ENCODE peak calls at places on chromosome 7, in six cellular contexts. R, J, Y, P, E and H are unnamed samples.

GRCh38 chr7:126924477-126924876 is 328.3 kb downstream of the GRM8 start:
- DNase-seq in J (no peak), E (no peak), P (no peak), R (no peak), Y (no peak), H (no peak)

GRCh38 chr7:95205821-95206220 is 118.5 kb downstream of the PON1 start:
- DNase-seq in E (no peak), Y (no peak), R (no peak), J (no peak), P (no peak), H (no peak)

GRCh38 chr7:106216517-106217088 is 68.2 kb downstream of the NAMPT start:
- DNase-seq in J (no peak), Y (no peak), P (no peak), R (no peak), E (peak), H (no peak)

GRCh38 chr7:8175929-8176369 is 86.0 kb downstream of the ICA1 start:
- DNase-seq in R (no peak), E (no peak), J (peak), Y (no peak), P (no peak), H (no peak)

GRCh38 chr7:156585025-156585648 is 55.4 kb upstream of the RNF32 start:
- DNase-seq in J (no peak), P (no peak), Y (no peak), E (no peak), R (peak), H (no peak)

GRCh38 chr7:32890553-32891045 is 961 bp downstream of the KBTBD2 start:
- DNase-seq in J (peak), P (peak), Y (no peak), E (no peak), R (no peak), H (peak)

GRCh38 chr7:148662646-148663045 is 36.1 kb upstream of the CUL1 start:
- DNase-seq in Y (no peak), J (no peak), R (peak), P (no peak), E (no peak), H (no peak)

GRCh38 chr7:14902589-14902963 is at the start of gene DGKB:
- DNase-seq in E (no peak), P (no peak), J (no peak), R (peak), Y (no peak), H (no peak)

GRCh38 chr7:28853150-28853549 is 105.0 kb downstream of the TRIL start:
- DNase-seq in E (no peak), R (no peak), Y (no peak), J (no peak), P (no peak), H (no peak)

GRCh38 chr7:151416135-151416740 is 6.4 kb upstream of the WDR86 start:
- DNase-seq in J (no peak), R (no peak), Y (no peak), E (no peak), P (no peak), H (no peak)

GRCh38 chr7:123070702-123071286 is 75.3 kb upstream of the TAS2R16 start:
- DNase-seq in Y (no peak), E (no peak), R (no peak), P (no peak), J (peak), H (no peak)

GRCh38 chr7:158424531-158424930 is 163.1 kb downstream of the PTPRN2 start:
- DNase-seq in E (no peak), Y (no peak), J (no peak), R (no peak), P (no peak), H (no peak)

GRCh38 chr7:128899392-128899791 is 11.1 kb downstream of the KCP start:
- DNase-seq in P (no peak), R (no peak), J (no peak), E (no peak), Y (no peak), H (no peak)

GRCh38 chr7:157689269-157690057 is 352.7 kb downstream of the DNAJB6 start:
- DNase-seq in Y (no peak), E (no peak), J (no peak), P (no peak), R (peak), H (no peak)

GRCh38 chr7:7177044-7177517 is 5.3 kb upstream of the C1GALT1 start:
- DNase-seq in R (no peak), P (no peak), Y (no peak), E (no peak), J (peak), H (no peak)

GRCh38 chr7:30469303-30469702 is 9.3 kb downstream of the NOD1 start:
- DNase-seq in Y (no peak), R (peak), E (no peak), J (peak), P (no peak), H (no peak)

GRCh38 chr7:140659727-140660396 is 12.9 kb upstream of the ADCK2 start:
- DNase-seq in Y (no peak), J (no peak), R (no peak), E (no peak), P (no peak), H (no peak)

GRCh38 chr7:102412548-102412947 is 16.4 kb downstream of the PRKRIP1 start:
- DNase-seq in Y (no peak), J (no peak), E (peak), R (peak), P (no peak), H (no peak)

GRCh38 chr7:150978136-150978789 is at the start of gene KCNH2:
- DNase-seq in J (no peak), R (peak), P (no peak), E (peak), Y (no peak), H (no peak)

GRCh38 chr7:139494835-139495568 is 11.5 kb upstream of the KLRG2 start:
- DNase-seq in R (no peak), J (no peak), E (no peak), P (peak), Y (peak), H (peak)

GRCh38 chr7:10708447-10708846 is 265.2 kb upstream of the PHF14 start:
- DNase-seq in Y (no peak), E (no peak), P (no peak), J (peak), R (no peak), H (no peak)

GRCh38 chr7:128913856-128914565 is 3.5 kb upstream of the KCP start:
- DNase-seq in Y (no peak), J (no peak), R (peak), E (no peak), P (no peak), H (no peak)

GRCh38 chr7:25911738-25912607 is 240.0 kb upstream of the NFE2L3 start:
- DNase-seq in J (no peak), E (no peak), P (no peak), Y (no peak), R (no peak), H (no peak)

GRCh38 chr7:6161463-6162330 is 110.7 kb downstream of the CYTH3 start:
- DNase-seq in E (no peak), J (no peak), Y (no peak), P (no peak), R (no peak), H (no peak)

GRCh38 chr7:22457471-22457870 is 42.5 kb downstream of the STEAP1B start:
- DNase-seq in J (no peak), R (no peak), P (no peak), Y (no peak), E (no peak), H (no peak)

GRCh38 chr7:18393465-18394118 is 102.0 kb upstream of the HDAC9 start:
- DNase-seq in J (no peak), E (no peak), P (no peak), R (no peak), Y (no peak), H (no peak)

GRCh38 chr7:76515999-76516443 is 5.7 kb downstream of the UPK3B start:
- DNase-seq in E (peak), P (no peak), R (no peak), J (peak), Y (peak), H (peak)

GRCh38 chr7:22801907-22802306 is 20.7 kb downstream of the TOMM7 start:
- DNase-seq in Y (no peak), J (peak), R (no peak), E (no peak), P (no peak), H (no peak)

GRCh38 chr7:28272461-28272877 is 91.9 kb upstream of the JAZF1 start:
- DNase-seq in R (no peak), E (peak), J (no peak), P (no peak), Y (no peak), H (no peak)

GRCh38 chr7:30255096-30255769 is 29.2 kb upstream of the ZNRF2 start:
- DNase-seq in P (no peak), E (no peak), J (peak), Y (no peak), R (no peak), H (no peak)

GRCh38 chr7:4789194-4790077 is 14.0 kb downstream of the AP5Z1 start:
- DNase-seq in E (no peak), R (no peak), Y (no peak), J (no peak), P (no peak), H (no peak)

GRCh38 chr7:41885748-41886147 is 182.9 kb upstream of the INHBA start:
- DNase-seq in E (no peak), P (no peak), J (no peak), Y (no peak), R (no peak), H (no peak)

GRCh38 chr7:125484755-125485154 is 555.1 kb upstream of the POT1 start:
- DNase-seq in E (no peak), J (no peak), P (no peak), Y (no peak), R (no peak), H (no peak)

GRCh38 chr7:28666144-28666543 is 253.8 kb downstream of the CREB5 start:
- DNase-seq in Y (no peak), J (no peak), E (no peak), R (no peak), P (no peak), H (no peak)

GRCh38 chr7:33873518-33873917 is 31.8 kb upstream of the BMPER start:
- DNase-seq in E (no peak), R (no peak), P (no peak), Y (no peak), J (no peak), H (no peak)

GRCh38 chr7:2621061-2621828 is 10.5 kb upstream of the TTYH3 start:
- DNase-seq in R (peak), Y (no peak), J (no peak), P (no peak), E (peak), H (no peak)
- TF ChIP-seq POLR2AphosphoS5 in R (no peak), Y (no peak), J (no peak), P (no peak), E (no peak), H (no peak)

DNA sequence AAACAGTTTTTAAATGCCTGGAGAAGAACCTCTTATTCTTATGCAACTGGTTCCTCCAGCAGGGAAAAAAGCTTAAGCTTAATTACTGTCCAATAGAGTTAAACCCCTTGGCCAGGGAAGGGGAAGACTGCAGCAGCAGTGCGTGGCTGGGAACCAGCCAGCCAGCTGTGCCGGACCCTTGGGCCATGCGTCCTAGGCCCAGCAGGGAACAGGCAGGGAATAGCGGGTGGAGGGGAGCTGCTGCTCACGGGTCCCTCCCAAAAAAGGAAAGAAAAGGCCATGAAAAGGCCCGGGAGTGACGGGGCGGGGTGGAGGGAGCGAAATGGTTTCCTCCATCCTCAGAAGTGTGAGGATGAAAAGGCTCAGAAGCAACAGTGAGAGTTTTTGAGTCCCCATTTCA is 35.2 kb upstream of the HECW1 start:
- DNase-seq in R (no peak), J (no peak), P (no peak), E (no peak), Y (no peak), H (no peak)
- TF ChIP-seq TAF1 in R (no peak), J (no peak), P (no peak), E (no peak), Y (no peak), H (no peak)

GRCh38 chr7:1745576-1746490 is 75.8 kb downstream of the ELFN1 start:
- DNase-seq in E (no peak), Y (no peak), J (no peak), P (no peak), R (no peak), H (no peak)

GRCh38 chr7:1747004-1747801 is 77.1 kb downstream of the ELFN1 start:
- DNase-seq in E (no peak), Y (no peak), R (no peak), P (no peak), J (no peak), H (no peak)

GRCh38 chr7:1745018-1745532 is 75.0 kb downstream of the ELFN1 start:
- DNase-seq in E (no peak), J (no peak), Y (no peak), P (no peak), R (no peak), H (no peak)

GRCh38 chr7:1748076-1748750 is 78.1 kb downstream of the ELFN1 start:
- DNase-seq in Y (no peak), R (no peak), P (no peak), E (no peak), J (no peak), H (no peak)

GRCh38 chr7:1746491-1746975 is 76.5 kb downstream of the ELFN1 start:
- DNase-seq in J (no peak), P (no peak), R (no peak), E (no peak), Y (no peak), H (no peak)
- TF ChIP-seq POLR2A in J (no peak), P (no peak), R (no peak), E (no peak), Y (no peak), H (no peak)

GRCh38 chr7:100064162-100064561 is 14.6 kb downstream of the ZSCAN21 start:
- DNase-seq in E (no peak), P (no peak), J (no peak), Y (no peak), R (no peak), H (no peak)

GRCh38 chr7:100061518-100062193 is 12.1 kb downstream of the ZSCAN21 start:
- DNase-seq in Y (no peak), E (peak), J (no peak), P (no peak), R (no peak), H (no peak)

GRCh38 chr7:100063376-100063775 is 13.8 kb downstream of the ZSCAN21 start:
- DNase-seq in E (no peak), R (no peak), Y (no peak), P (no peak), J (no peak), H (no peak)

GRCh38 chr7:100066953-100067352 is 14.6 kb downstream of the ZNF3 start:
- DNase-seq in E (no peak), Y (no peak), R (no peak), P (no peak), J (no peak), H (no peak)

DNA sequence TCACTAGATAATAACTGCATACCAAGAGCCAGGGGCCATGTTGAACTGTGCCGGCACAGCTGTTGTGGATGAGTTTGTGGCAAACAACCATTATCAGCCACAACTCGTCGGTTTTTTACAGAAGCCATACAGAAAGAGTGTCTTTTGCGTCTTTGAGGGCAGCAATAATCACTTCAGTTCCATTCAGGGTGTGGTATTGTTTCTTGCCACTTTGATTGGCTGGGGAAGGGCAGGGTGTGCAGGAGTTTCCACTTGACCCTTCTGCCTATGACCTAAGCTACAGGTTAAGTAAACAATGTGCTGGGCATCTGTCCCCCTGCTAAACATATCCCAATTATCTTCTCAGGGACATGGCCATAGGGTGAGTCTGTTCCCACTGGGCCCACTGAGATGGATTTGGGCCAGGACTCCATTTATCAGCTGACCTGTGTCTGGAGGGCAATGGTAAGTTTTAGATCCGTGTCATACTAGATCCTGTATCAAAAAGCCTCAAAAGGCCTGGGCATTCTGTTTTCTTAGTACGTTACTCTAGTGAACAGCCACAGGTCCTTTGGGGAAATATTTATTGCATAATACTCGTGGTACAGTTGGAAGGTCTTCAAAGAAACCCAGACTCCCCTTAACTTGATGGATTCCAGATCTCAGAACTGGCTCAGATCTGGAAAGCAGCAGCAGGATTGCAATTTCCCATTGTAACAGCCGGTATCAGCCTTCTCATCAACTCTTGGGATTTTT is 15.9 kb downstream of the ZNF3 start:
- DNase-seq in Y (no peak), R (no peak), J (no peak), E (peak), P (no peak), H (no peak)
- TF ChIP-seq POLR2AphosphoS5 in Y (no peak), R (no peak), J (no peak), E (no peak), P (no peak), H (no peak)

DNA sequence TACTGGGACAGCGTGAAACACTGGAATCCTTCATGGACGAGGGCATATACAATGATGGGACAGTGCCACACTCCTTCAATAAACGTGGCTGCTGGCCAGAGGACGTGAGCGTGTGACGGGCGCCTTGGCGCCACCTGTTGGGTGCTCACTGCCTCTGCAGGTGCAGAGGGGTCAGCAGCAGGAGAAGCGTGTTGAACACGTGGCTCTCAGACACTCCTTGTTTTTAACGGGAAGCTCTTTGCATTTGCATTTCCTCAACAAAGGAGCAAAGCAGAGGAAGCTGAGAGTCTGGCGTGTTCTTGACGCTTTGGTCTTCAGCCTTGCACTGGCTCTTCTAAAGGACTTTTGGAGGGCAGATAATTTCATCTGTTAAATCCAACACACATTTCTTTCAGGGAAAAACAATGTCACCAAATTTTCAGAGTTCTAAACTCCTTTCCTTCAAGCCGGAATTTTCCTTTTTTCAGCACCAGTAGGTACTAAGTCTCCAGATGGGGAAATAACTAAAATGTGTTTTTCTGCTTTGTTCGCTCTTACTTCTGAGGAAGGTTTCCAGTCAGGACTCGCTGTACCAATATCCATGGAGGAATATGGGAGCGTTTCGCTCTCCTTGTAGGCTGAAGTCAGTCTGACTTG is 2.9 kb upstream of the GET4 start:
- DNase-seq in R (peak), P (peak), J (peak), E (peak), Y (peak), H (peak)
- TF ChIP-seq TAF1 in R (peak), P (no peak), J (no peak), E (peak), Y (no peak), H (no peak)

GRCh38 chr7:39624202-39624807 is 933 bp downstream of the RALA start:
- DNase-seq in Y (no peak), J (no peak), P (no peak), E (no peak), R (no peak), H (no peak)
- TF ChIP-seq POLR2A in Y (no peak), J (no peak), P (no peak), E (no peak), R (no peak), H (peak)

GRCh38 chr7:108442039-108442568 is 14.1 kb downstream of the NRCAM start:
- DNase-seq in Y (no peak), J (no peak), R (no peak), E (no peak), P (no peak), H (no peak)
- TF ChIP-seq POLR2AphosphoS5 in Y (no peak), J (no peak), R (no peak), E (no peak), P (no peak), H (no peak)

DNA sequence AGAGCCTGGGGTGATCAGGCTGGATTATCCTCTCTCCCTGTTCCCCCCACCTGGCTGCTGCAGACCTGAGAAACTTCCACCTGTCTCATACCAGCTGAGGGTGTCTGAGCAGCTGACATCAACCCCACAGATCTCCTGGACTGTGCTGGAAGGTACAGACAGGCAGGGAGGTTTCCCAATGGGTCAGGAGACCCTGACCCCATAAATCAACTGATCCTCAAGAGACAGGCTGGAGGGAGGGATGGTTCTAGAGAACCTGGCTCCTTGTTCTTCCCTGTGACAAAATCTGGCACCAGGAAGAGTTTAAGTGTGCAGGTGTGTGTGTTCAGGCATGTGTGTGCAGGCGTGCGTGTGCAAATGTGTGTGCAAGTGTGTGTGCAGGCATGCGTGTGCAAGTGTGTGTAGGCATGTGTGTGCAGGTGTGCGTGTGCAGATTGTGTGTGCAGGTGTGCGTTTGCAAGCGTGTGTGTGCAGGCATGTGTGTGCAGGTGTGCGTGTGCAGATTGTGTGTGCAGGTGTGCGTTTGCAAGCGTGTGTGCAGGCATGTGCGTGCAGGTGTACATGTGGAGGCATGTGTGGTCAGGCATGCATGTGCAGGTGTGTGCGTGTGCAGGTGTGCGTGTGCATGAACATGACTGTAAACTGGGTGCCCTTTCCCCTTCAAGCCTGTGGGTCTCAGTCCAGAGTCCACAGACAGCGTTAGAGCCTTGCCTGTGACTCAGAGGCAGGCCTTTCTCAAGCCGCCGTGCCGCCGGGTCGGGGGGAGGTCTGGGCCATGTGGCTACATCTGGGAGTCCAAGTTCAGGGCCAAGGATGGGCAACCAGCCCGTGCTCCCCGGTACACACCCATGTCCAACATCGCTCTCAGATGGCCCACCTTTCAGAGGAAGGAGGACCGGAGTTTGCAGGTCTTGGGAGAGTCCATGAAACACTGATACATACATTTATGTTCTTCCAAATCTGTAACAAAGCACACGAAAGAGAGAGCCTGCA is 50.1 kb upstream of the ELN start:
- DNase-seq in E (no peak), J (peak), Y (no peak), R (no peak), P (no peak), H (no peak)
- TF ChIP-seq TAF1 in E (no peak), J (no peak), Y (no peak), R (no peak), P (no peak), H (no peak)

GRCh38 chr7:101234636-101235035 is 3.0 kb downstream of the CLDN15 start:
- DNase-seq in E (no peak), Y (no peak), J (no peak), P (no peak), R (peak), H (no peak)
- TF ChIP-seq POLR2A in E (no peak), Y (no peak), J (no peak), P (no peak), R (no peak), H (no peak)